ENCODE peak calls at places on chromosomes 11 and 22, in six cellular contexts. B, K, Z, S, W and P are unnamed samples.

GRCh38 chr22:23984430-23984829 is 4.5 kb downstream of the GSTT2 start:
- DNase-seq in B (peak; percentile 52), K (no peak), Z (peak; percentile 48), S (no peak), W (no peak), P (peak; percentile 63)

GRCh38 chr22:41636467-41636866 is 15.4 kb downstream of the XRCC6 start:
- DNase-seq in B (no peak), K (no peak), Z (no peak), S (peak; percentile 76), W (no peak), P (no peak)

GRCh38 chr11:62487698-62488551 is 58.7 kb downstream of the AHNAK start:
- DNase-seq in B (no peak), K (no peak), Z (no peak), S (no peak), W (no peak), P (no peak)

GRCh38 chr11:79794057-79794456 is 353.2 kb upstream of the TENM4 start:
- DNase-seq in B (no peak), K (no peak), Z (no peak), S (no peak), W (peak; percentile 58), P (no peak)

GRCh38 chr11:119319136-119319701 is 2.3 kb upstream of the MCAM start:
- DNase-seq in B (no peak), K (no peak), Z (no peak), S (no peak), W (no peak), P (no peak)

GRCh38 chr11:8290122-8290810 is 26.6 kb upstream of the LMO1 start:
- DNase-seq in B (peak; percentile 45), K (no peak), Z (no peak), S (no peak), W (no peak), P (no peak)

GRCh38 chr11:35237860-35238715 is 99.1 kb downstream of the CD44 start:
- DNase-seq in B (peak; percentile 15), K (no peak), Z (peak; percentile 80), S (peak; percentile 59), W (peak; percentile 88), P (peak; percentile 59)

GRCh38 chr22:24576793-24577192 is 16.1 kb downstream of the LRRC75B start:
- DNase-seq in B (no peak), K (no peak), Z (no peak), S (no peak), W (no peak), P (no peak)

GRCh38 chr11:44633641-44634040 is 68.2 kb downstream of the CD82 start:
- DNase-seq in B (peak; percentile 56), K (no peak), Z (no peak), S (no peak), W (peak; percentile 44), P (peak; percentile 1)

GRCh38 chr11:67489860-67490726 is 7.3 kb downstream of the AIP start:
- DNase-seq in B (no peak), K (no peak), Z (no peak), S (no peak), W (no peak), P (peak; percentile 6)

GRCh38 chr22:23243006-23243573 is 62.8 kb downstream of the BCR start:
- DNase-seq in B (no peak), K (no peak), Z (no peak), S (no peak), W (peak; percentile 89), P (peak; percentile 44)

GRCh38 chr11:134716582-134716981 is 304.5 kb upstream of the B3GAT1 start:
- DNase-seq in B (no peak), K (no peak), Z (no peak), S (no peak), W (no peak), P (peak; percentile 54)

GRCh38 chr11:130001491-130002351 is 914 bp downstream of the PRDM10 start:
- DNase-seq in B (no peak), K (peak; percentile 89), Z (no peak), S (peak; percentile 46), W (peak; percentile 76), P (peak; percentile 47)

GRCh38 chr11:43687120-43687791 is 6.7 kb downstream of the HSD17B12 start:
- DNase-seq in B (no peak), K (peak; percentile 62), Z (no peak), S (peak; percentile 23), W (peak; percentile 51), P (no peak)

GRCh38 chr11:70364198-70364597 is 34.1 kb upstream of the CTTN start:
- DNase-seq in B (no peak), K (no peak), Z (no peak), S (no peak), W (peak; percentile 9), P (no peak)

GRCh38 chr11:530960-531825 is 4.2 kb downstream of the HRAS start:
- DNase-seq in B (no peak), K (no peak), Z (no peak), S (no peak), W (peak; percentile 35), P (no peak)

GRCh38 chr22:25668437-25668836 is 73.6 kb upstream of the MYO18B start:
- DNase-seq in B (peak; percentile 55), K (no peak), Z (no peak), S (no peak), W (no peak), P (no peak)

GRCh38 chr11:30984442-30984816 is 385.1 kb downstream of the DCDC1 start:
- DNase-seq in B (peak; percentile 3), K (no peak), Z (no peak), S (no peak), W (no peak), P (no peak)

GRCh38 chr11:95361180-95361579 is 130.2 kb upstream of the SESN3 start:
- DNase-seq in B (no peak), K (no peak), Z (no peak), S (no peak), W (no peak), P (no peak)

GRCh38 chr11:102495161-102496042 is 35.1 kb downstream of the MMP7 start:
- DNase-seq in B (peak; percentile 54), K (no peak), Z (peak; percentile 81), S (peak; percentile 95), W (peak; percentile 79), P (peak; percentile 36)

GRCh38 chr11:1207451-1208360 is 15.2 kb upstream of the MUC5B start:
- DNase-seq in B (peak; percentile 13), K (peak; percentile 63), Z (no peak), S (no peak), W (no peak), P (no peak)

GRCh38 chr22:19691007-19691720 is 23.1 kb upstream of the SEPTIN5 start:
- DNase-seq in B (no peak), K (no peak), Z (no peak), S (no peak), W (no peak), P (no peak)
- H3K9ac ChIP-seq in B (no peak overlapping the region), K (no peak overlapping the region), Z (peak overlapping the region; percentile 62), S (no peak overlapping the region), W (no peak overlapping the region), P (no peak overlapping the region)

DNA sequence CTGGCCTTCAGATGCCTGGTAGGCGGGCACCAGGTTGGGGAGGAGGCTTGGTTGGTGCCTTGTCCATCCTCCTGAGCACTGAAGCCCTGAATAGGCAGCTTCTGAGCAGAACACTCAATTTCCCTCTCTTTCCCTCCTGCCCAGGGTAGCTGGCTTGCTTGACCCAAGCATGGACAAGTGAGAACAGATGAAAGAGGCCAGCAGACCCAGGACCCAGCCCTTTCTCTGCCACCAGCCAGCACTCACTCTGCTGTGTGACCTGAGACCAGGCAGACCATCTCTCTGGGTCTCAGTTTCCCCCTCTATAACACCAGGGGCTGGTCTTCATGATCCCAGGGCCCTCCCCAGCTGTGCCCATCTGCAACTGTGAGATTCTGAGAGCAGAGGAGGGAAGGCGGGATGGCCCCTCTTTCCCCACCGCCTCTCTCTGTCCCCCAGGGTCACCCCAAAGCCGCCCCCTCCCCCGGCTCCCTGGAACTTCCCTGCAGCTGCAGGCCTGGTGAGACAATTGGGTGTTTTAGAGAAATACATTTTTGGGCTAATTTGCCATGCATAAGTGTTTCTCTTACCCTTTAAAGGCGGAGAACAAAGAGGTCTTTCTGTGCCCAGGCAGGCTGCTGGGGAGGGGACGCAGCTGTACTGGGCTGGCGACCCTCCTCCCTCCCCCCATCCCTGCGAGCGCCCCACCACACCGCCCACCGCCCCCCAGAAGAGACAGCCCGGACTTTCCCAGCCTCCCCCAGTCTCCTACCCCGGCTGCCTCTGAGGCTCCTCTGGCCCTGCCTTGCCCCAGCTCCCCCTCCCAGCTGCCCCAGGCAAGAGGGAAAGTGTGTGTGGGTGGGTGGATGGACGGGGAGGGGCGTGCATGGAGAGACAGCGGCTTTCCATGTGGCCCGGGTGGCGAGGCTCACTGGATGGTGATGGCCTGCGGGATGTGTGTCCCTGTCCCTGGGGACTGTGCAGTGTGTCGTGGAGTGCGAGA is 30.8 kb upstream of the PICK1 start:
- DNase-seq in B (peak; percentile 26), K (peak; percentile 56), Z (no peak), S (no peak), W (peak; percentile 38), P (no peak)
- H3K9ac ChIP-seq in B (no peak overlapping the region), K (no peak overlapping the region), Z (no peak overlapping the region), S (no peak overlapping the region), W (no peak overlapping the region), P (no peak overlapping the region)

GRCh38 chr11:87454246-87454645 is 416.5 kb downstream of the TMEM135 start:
- DNase-seq in B (peak; percentile 2), K (no peak), Z (no peak), S (peak; percentile 54), W (no peak), P (no peak)
- H3K9ac ChIP-seq in B (no peak overlapping the region), K (no peak overlapping the region), Z (no peak overlapping the region), S (no peak overlapping the region), W (no peak overlapping the region), P (no peak overlapping the region)

GRCh38 chr11:78460468-78460867 is 42.8 kb upstream of the GAB2 start:
- DNase-seq in B (no peak), K (no peak), Z (no peak), S (peak; percentile 65), W (no peak), P (no peak)

GRCh38 chr11:78465169-78465942 is 47.7 kb upstream of the GAB2 start:
- DNase-seq in B (no peak), K (peak; percentile 53), Z (no peak), S (no peak), W (no peak), P (no peak)

GRCh38 chr11:78459738-78460137 is 42.1 kb upstream of the GAB2 start:
- DNase-seq in B (no peak), K (no peak), Z (no peak), S (no peak), W (no peak), P (no peak)
- H3K9ac ChIP-seq in B (no peak overlapping the region), K (no peak overlapping the region), Z (no peak overlapping the region), S (no peak overlapping the region), W (no peak overlapping the region), P (no peak overlapping the region)

GRCh38 chr22:30667092-30667485 is 586 bp downstream of the DUSP18 start:
- DNase-seq in B (no peak), K (no peak), Z (peak; percentile 3), S (no peak), W (no peak), P (no peak)
- H3K9ac ChIP-seq in B (peak overlapping the region; percentile 70), K (peak overlapping the region; percentile 80), Z (peak overlapping the region; percentile 85), S (peak overlapping the region; percentile 76), W (peak overlapping the region; percentile 54), P (peak overlapping the region; percentile 62)

GRCh38 chr11:86303257-86303656 is 1.2 kb downstream of the HIKESHI start:
- DNase-seq in B (no peak), K (no peak), Z (no peak), S (no peak), W (no peak), P (no peak)
- H3K9ac ChIP-seq in B (peak overlapping the region; percentile 86), K (peak overlapping the region; percentile 98), Z (peak overlapping the region; percentile 84), S (peak overlapping the region; percentile 88), W (peak overlapping the region; percentile 82), P (peak overlapping the region; percentile 65)